ENCODE peak calls at places on chromosomes 4 and X, in five cellular contexts. O, U, I, S and A are unnamed samples.

GRCh38 chr4:172982151-172982590 is 186.4 kb upstream of the GALNT7 start:
- DNase-seq in O (no peak), U (peak; percentile 92), I (no peak), S (no peak), A (no peak)

GRCh38 chr4:159051245-159052071 is 51.4 kb upstream of the RAPGEF2 start:
- DNase-seq in O (no peak), U (no peak), I (no peak), S (no peak), A (no peak)

GRCh38 chrX:94414746-94415145 is 740.7 kb downstream of the FAM133A start:
- DNase-seq in O (no peak), U (no peak), I (no peak), S (no peak), A (no peak)

GRCh38 chrX:53481816-53482485 is 47.8 kb upstream of the HSD17B10 start:
- DNase-seq in O (peak; percentile 45), U (peak; percentile 69), I (peak; percentile 28), S (no peak), A (peak; percentile 21)

GRCh38 chrX:57453901-57454300 is 137.9 kb upstream of the ZXDB start:
- DNase-seq in O (no peak), U (peak; percentile 4), I (no peak), S (no peak), A (no peak)

GRCh38 chr4:187027231-187027760 is 303.6 kb upstream of the FAT1 start:
- DNase-seq in O (no peak), U (peak; percentile 47), I (no peak), S (no peak), A (no peak)

GRCh38 chr4:150140774-150141400 is 62.6 kb downstream of the DCLK2 start:
- DNase-seq in O (no peak), U (peak; percentile 77), I (no peak), S (no peak), A (no peak)

GRCh38 chr4:76640252-76640925 is 205.4 kb downstream of the SHROOM3 start:
- DNase-seq in O (no peak), U (no peak), I (no peak), S (no peak), A (no peak)

GRCh38 chrX:130716822-130717405 is 186.1 kb downstream of the ENOX2 start:
- DNase-seq in O (no peak), U (no peak), I (no peak), S (no peak), A (no peak)

GRCh38 chrX:154727418-154728323 is 23.2 kb downstream of the GAB3 start:
- DNase-seq in O (no peak), U (peak; percentile 77), I (no peak), S (peak; percentile 39), A (no peak)

GRCh38 chr4:15771419-15772058 is 6.6 kb upstream of the CD38 start:
- DNase-seq in O (no peak), U (no peak), I (no peak), S (no peak), A (no peak)

DNA sequence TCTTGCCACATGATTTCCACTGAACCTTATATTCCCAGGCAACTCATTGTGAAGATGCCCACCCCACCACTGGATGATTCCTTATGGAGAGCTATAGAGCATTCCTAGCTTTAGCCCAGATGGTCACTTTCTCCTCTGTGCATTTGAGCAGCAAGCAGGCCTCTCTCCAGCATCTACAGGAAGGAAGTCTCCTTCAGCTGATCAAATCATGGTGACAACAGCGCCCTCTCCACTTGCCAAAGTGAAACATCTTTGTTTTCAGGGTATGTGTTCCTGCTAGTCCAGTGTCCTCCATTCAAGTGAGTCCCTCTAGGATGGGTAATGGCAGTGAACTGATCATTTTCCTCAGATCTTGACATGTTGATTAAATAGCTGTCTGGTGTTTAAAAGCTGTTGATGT is 10.9 kb upstream of the SYTL5 start:
- DNase-seq in O (no peak), U (no peak), I (no peak), S (no peak), A (no peak)
- TF ChIP-seq CTCF in O (no peak), U (no peak), I (no peak), S (no peak), A (no peak)

GRCh38 chr4:163701915-163702314 is 207.4 kb downstream of the TMA16 start:
- DNase-seq in O (no peak), U (peak; percentile 98), I (no peak), S (no peak), A (no peak)
- TF ChIP-seq CTCF in O (no peak), U (peak; percentile 1), I (no peak), S (no peak), A (no peak)

DNA sequence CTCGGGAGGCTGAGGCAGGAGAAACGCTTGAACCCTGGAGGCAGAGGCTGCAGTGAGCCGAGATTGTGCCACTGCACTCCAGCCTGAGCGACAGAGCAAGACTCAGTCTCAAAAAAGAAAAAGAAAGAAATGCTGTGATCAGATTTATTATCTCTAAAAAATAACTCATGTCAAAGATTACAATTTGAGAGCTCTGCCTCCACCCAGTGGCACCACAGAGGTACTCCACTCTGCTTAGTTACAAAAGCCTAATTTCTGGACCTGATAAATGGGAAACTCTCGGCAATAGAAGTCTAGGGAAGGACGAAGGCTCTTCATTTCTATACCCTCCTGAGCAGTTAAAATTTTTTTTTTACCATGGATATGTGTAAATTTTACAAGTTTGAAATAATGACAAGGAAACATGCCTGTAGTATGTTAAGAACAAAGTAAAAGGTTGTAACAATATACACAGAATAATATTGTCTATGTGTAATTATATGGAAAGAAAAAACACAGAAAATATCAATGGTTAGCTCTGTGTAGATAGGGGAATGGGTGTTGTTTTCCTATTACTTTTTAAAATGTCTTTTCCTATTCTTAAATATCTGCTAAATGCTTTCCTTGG is 149.8 kb downstream of the STIM2 start:
- DNase-seq in O (peak; percentile 43), U (peak; percentile 75), I (peak; percentile 44), S (peak; percentile 70), A (no peak)
- TF ChIP-seq CTCF in O (peak; percentile 92), U (peak; percentile 82), I (peak; percentile 83), S (peak; percentile 80), A (peak; percentile 90)

GRCh38 chr4:92333056-92333455 is 29.3 kb downstream of the GRID2 start:
- DNase-seq in O (no peak), U (no peak), I (no peak), S (no peak), A (no peak)
- TF ChIP-seq CTCF in O (no peak), U (no peak), I (no peak), S (no peak), A (no peak)

GRCh38 chrX:120768681-120769080 is 107.0 kb downstream of the CT47B1 start:
- DNase-seq in O (no peak), U (peak; percentile 35), I (peak; percentile 3), S (no peak), A (no peak)
- TF ChIP-seq CTCF in O (no peak), U (no peak), I (no peak), S (no peak), A (no peak)

GRCh38 chrX:39133971-39134370 is 332.7 kb downstream of the MID1IP1 start:
- DNase-seq in O (no peak), U (no peak), I (no peak), S (no peak), A (no peak)
- TF ChIP-seq CTCF in O (no peak), U (no peak), I (no peak), S (no peak), A (peak; percentile 36)

GRCh38 chrX:103396660-103397059 is 20.3 kb downstream of the BEX3 start:
- DNase-seq in O (no peak), U (no peak), I (no peak), S (no peak), A (no peak)

GRCh38 chrX:103398321-103398937 is 22.1 kb downstream of the BEX3 start:
- DNase-seq in O (no peak), U (peak; percentile 86), I (no peak), S (no peak), A (no peak)

GRCh38 chrX:103399744-103400143 is 23.4 kb downstream of the BEX3 start:
- DNase-seq in O (no peak), U (no peak), I (no peak), S (no peak), A (no peak)

GRCh38 chrX:103396186-103396585 is 19.8 kb downstream of the BEX3 start:
- DNase-seq in O (no peak), U (peak; percentile 75), I (no peak), S (no peak), A (no peak)

DNA sequence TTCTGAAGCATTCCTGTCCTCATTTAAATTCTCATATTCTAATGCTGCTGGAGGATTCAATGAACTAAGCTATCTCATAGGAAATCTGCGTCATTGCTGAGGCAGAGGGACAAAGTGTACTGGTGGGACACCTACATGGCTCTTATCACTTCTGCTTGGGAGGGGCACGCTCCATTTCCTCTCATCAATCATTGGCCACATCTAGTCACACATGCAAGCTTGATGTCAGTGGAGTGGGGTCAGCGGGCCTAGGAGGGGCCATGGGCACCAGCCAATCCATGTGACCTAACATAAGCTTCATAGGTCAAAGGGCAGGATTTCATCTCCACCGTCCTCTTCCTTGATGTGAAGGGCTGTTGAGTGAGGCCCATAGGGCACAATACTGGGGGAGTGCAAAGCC is 21.4 kb downstream of the BEX3 start:
- DNase-seq in O (no peak), U (no peak), I (no peak), S (no peak), A (no peak)
- TF ChIP-seq CTCF in O (no peak), U (no peak), I (no peak), S (no peak), A (no peak)

DNA sequence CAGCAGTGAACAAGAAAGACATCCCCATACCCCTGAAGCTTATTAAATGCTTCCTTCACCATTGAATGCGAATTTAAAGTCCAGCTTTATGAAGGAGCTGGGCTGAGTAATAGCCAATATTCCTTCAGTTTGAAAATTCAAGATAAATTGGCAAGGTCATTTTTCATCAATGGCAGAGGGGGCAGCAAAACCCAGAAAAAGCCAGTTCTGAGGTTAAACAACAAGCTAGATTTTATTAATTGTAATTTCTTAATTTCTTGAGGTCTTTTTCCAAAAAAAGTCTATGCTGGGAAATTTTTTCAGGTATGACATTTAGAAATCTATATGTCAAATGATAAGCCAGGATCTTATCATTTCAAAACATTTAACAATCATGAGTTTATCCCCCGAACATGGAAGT is 808.9 kb downstream of the RPA4 start:
- DNase-seq in O (no peak), U (no peak), I (no peak), S (no peak), A (no peak)
- TF ChIP-seq CTCF in O (peak; percentile 19), U (peak; percentile 6), I (no peak), S (no peak), A (no peak)

GRCh38 chr4:176340871-176341685 is 21.3 kb downstream of the SPCS3 start:
- DNase-seq in O (peak; percentile 13), U (peak; percentile 66), I (peak; percentile 34), S (no peak), A (no peak)
- TF ChIP-seq CTCF in O (peak; percentile 77), U (peak; percentile 76), I (peak; percentile 61), S (no peak), A (peak; percentile 52)